ENCODE peak calls at places on chromosomes 3 and 15, in nine cellular contexts. D, O, E, G, M, T, Y, K and W are unnamed samples.

GRCh38 chr3:62611541-62612240 is 238.3 kb upstream of the FEZF2 start:
- DNase-seq in D (no peak), O (no peak), E (no peak), G (no peak), M (no peak), T (peak), Y (peak), K (no peak), W (no peak)

GRCh38 chr3:12662593-12663310 is 1.2 kb downstream of the RAF1 start:
- DNase-seq in D (no peak), O (peak), E (no peak), G (no peak), M (no peak), T (no peak), Y (peak), K (no peak), W (peak)

GRCh38 chr3:38067508-38068233 is 28.7 kb downstream of the DLEC1 start:
- DNase-seq in D (no peak), O (no peak), E (no peak), G (no peak), M (no peak), T (no peak), Y (peak), K (no peak), W (no peak)

GRCh38 chr3:58526124-58526957 is 10.6 kb downstream of the ACOX2 start:
- DNase-seq in D (peak), O (no peak), E (no peak), G (peak), M (no peak), T (peak), Y (peak), K (no peak), W (no peak)

GRCh38 chr3:159001711-159002110 is 199.9 kb downstream of the MFSD1 start:
- DNase-seq in D (no peak), O (no peak), E (no peak), G (no peak), M (no peak), T (no peak), Y (no peak), K (no peak), W (no peak)

GRCh38 chr3:114179575-114179974 is 723 bp upstream of the DRD3 start:
- DNase-seq in D (no peak), O (no peak), E (peak), G (peak), M (peak), T (no peak), Y (peak), K (no peak), W (no peak)

GRCh38 chr15:48469271-48469670 is 138.0 kb downstream of the DUT start:
- DNase-seq in D (no peak), O (no peak), E (no peak), G (no peak), M (no peak), T (no peak), Y (peak), K (no peak), W (no peak)

GRCh38 chr15:78453447-78453846 is 15.4 kb downstream of the IREB2 start:
- DNase-seq in D (no peak), O (no peak), E (no peak), G (no peak), M (no peak), T (no peak), Y (no peak), K (no peak), W (no peak)

GRCh38 chr3:126985143-126985985 is 2.4 kb downstream of the PLXNA1 start:
- DNase-seq in D (no peak), O (no peak), E (no peak), G (no peak), M (peak), T (no peak), Y (no peak), K (no peak), W (no peak)

GRCh38 chr3:63970596-63971468 is 52.5 kb downstream of the PSMD6 start:
- DNase-seq in D (no peak), O (no peak), E (no peak), G (no peak), M (no peak), T (no peak), Y (no peak), K (no peak), W (no peak)